ENCODE peak calls at places on chromosome 13, in four cellular contexts. O is SK-N-SH, C is K562, U is GM12878. B is an unnamed sample.

GRCh38 chr13:31522431-31522830 is 216.9 kb upstream of the RXFP2 start:
- DNase-seq in O (no peak), C (no peak), U (no peak), B (no peak)

GRCh38 chr13:30422056-30422914 is at the start of gene UBE2L5:
- DNase-seq in O (peak), C (peak), U (no peak), B (peak)

GRCh38 chr13:96946709-96947311 is 47.5 kb downstream of the OXGR1 start:
- DNase-seq in O (no peak), C (no peak), U (no peak), B (no peak)

GRCh38 chr13:80029170-80029569 is 311.8 kb downstream of the SPRY2 start:
- DNase-seq in O (no peak), C (no peak), U (no peak), B (no peak)

GRCh38 chr13:34369925-34370324 is 552.0 kb downstream of the RFC3 start:
- DNase-seq in O (no peak), C (no peak), U (no peak), B (no peak)

GRCh38 chr13:86877449-86877848 is 793.7 kb upstream of the SLITRK5 start:
- DNase-seq in O (no peak), C (no peak), U (no peak), B (no peak)

GRCh38 chr13:29513002-29513980 is 82.2 kb downstream of the SLC7A1 start:
- DNase-seq in O (no peak), C (no peak), U (no peak), B (no peak)

GRCh38 chr13:98476106-98476505 is 100.8 kb downstream of the STK24 start:
- DNase-seq in O (peak), C (no peak), U (no peak), B (no peak)

GRCh38 chr13:110388141-110388943 is 81.3 kb downstream of the COL4A2 start:
- DNase-seq in O (peak), C (no peak), U (no peak), B (no peak)

GRCh38 chr13:61246351-61246750 is 169.3 kb downstream of the PCDH20 start:
- DNase-seq in O (no peak), C (no peak), U (no peak), B (no peak)

GRCh38 chr13:96020155-96020575 is 33.0 kb downstream of the UGGT2 start:
- DNase-seq in O (peak), C (peak), U (peak), B (peak)

GRCh38 chr13:113423225-113424170 is 29.8 kb downstream of the ADPRHL1 start:
- DNase-seq in O (no peak), C (no peak), U (no peak), B (no peak)

GRCh38 chr13:60514891-60515290 is 117.9 kb downstream of the TDRD3 start:
- DNase-seq in O (no peak), C (no peak), U (no peak), B (no peak)

GRCh38 chr13:22198001-22198400 is 527.1 kb downstream of the FGF9 start:
- DNase-seq in O (no peak), C (no peak), U (no peak), B (no peak)

GRCh38 chr13:111627596-111627995 is 307.2 kb downstream of the TEX29 start:
- DNase-seq in O (no peak), C (no peak), U (no peak), B (no peak)

GRCh38 chr13:79128158-79128557 is 277.9 kb downstream of the RBM26 start:
- DNase-seq in O (no peak), C (no peak), U (peak), B (peak)

GRCh38 chr13:20497376-20497775 is 28.3 kb downstream of the CRYL1 start:
- DNase-seq in O (no peak), C (no peak), U (no peak), B (no peak)

GRCh38 chr13:54183166-54183565 is 1154.6 kb downstream of the OLFM4 start:
- DNase-seq in O (no peak), C (no peak), U (no peak), B (no peak)

GRCh38 chr13:113428469-113428865 is 24.8 kb downstream of the ADPRHL1 start:
- DNase-seq in O (no peak), C (no peak), U (no peak), B (no peak)

GRCh38 chr13:35731471-35731870 is 255.0 kb upstream of the MAB21L1 start:
- DNase-seq in O (no peak), C (no peak), U (no peak), B (no peak)

DNA sequence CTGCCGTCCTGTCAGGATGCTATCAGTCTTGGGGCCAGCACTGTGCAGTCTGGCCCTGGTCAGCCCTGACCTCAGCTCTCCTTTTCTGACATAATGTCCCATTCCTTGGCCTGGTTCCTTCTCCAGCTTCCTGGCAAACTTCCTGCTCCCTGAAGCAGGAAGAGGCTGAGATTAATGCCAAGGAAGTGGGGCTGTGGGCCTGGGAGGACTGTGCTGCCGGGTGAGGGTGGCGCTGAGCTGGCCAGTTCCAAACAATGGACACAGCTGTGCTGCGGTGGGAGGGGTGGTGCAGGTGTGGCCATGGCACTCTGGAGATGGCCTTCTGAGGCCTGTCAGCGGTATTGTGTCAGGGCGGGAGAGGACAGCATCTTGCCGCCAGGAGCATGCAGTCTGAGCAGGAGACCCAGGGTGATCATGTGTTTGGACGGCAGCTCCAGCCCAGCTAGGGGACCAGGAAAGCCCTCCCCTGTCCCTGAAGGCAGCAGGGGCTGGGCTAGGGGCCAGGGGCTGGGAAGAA is 30.9 kb downstream of the TUBA3C start:
- DNase-seq in O (no peak), C (no peak), U (no peak), B (no peak)
- H3K4me3 ChIP-seq in O (no peak), C (no peak), U (no peak), B (no peak)

GRCh38 chr13:51333826-51334225 is 5.7 kb upstream of the SERPINE3 start:
- DNase-seq in O (no peak), C (no peak), U (no peak), B (no peak)

GRCh38 chr13:51330741-51331140 is 8.8 kb upstream of the SERPINE3 start:
- DNase-seq in O (no peak), C (no peak), U (peak), B (peak)

GRCh38 chr13:51331354-51331861 is 8.1 kb upstream of the SERPINE3 start:
- DNase-seq in O (no peak), C (no peak), U (peak), B (no peak)

GRCh38 chr13:51333421-51333820 is 6.1 kb upstream of the SERPINE3 start:
- DNase-seq in O (no peak), C (no peak), U (no peak), B (no peak)

GRCh38 chr13:51332566-51333361 is 6.7 kb upstream of the SERPINE3 start:
- DNase-seq in O (no peak), C (no peak), U (no peak), B (no peak)
- TF ChIP-seq REST in O (no peak), C (no peak), U (no peak), B (no peak)

GRCh38 chr13:76398426-76398825 is 487.8 kb downstream of the KCTD12 start:
- DNase-seq in O (no peak), C (no peak), U (no peak), B (no peak)

DNA sequence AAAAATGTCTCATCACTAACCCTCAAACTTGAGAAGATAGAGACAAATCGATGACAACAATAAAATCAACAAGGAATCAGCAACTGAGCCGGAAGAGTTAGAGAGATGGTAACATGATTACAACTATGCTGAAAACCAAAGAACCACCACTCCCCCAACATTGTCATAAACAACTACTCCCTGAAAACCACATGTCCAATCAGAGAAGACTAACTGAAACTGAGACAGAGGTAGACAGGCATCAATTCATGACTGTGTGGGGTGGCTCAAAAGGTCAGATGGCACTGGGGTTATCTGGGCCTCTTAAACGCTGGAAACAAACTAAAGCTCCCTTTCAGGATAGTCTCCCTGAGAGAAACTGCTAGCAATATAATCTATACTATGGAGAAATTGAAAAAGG is 488.8 kb downstream of the KCTD12 start:
- DNase-seq in O (no peak), C (no peak), U (no peak), B (no peak)
- TF ChIP-seq GABPA in O (no peak), C (no peak), U (no peak), B (no peak)

GRCh38 chr13:44293908-44294735 is 79.5 kb upstream of the SERP2 start:
- DNase-seq in O (no peak), C (no peak), U (no peak), B (no peak)

GRCh38 chr13:44294868-44295267 is 78.8 kb upstream of the SERP2 start:
- DNase-seq in O (no peak), C (no peak), U (no peak), B (peak)

GRCh38 chr13:44296856-44297255 is 76.8 kb upstream of the SERP2 start:
- DNase-seq in O (no peak), C (no peak), U (no peak), B (no peak)

GRCh38 chr13:44293354-44293753 is 80.3 kb upstream of the SERP2 start:
- DNase-seq in O (no peak), C (no peak), U (no peak), B (no peak)

DNA sequence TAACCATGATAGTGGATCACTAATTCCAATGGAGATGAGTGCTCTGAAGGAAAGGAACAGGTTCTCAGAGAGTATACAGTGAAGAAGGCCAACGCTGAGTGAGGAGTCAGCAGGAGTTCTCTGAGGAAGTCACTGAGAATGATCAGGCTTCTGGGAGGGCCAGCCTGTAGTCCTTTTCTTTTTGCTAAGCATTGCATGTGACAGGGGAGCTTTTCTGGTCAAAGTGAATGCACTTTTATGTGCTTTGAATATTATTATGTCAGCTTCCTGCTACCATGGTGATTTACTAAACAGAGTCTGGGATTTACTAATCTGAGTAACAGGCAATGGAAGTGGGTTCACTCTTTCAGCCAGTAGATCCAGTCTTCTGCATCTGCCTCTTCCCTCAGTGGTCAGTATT is 81.1 kb upstream of the SERP2 start:
- DNase-seq in O (no peak), C (no peak), U (no peak), B (no peak)
- H3K4me3 ChIP-seq in O (no peak), C (no peak), U (no peak), B (no peak)

DNA sequence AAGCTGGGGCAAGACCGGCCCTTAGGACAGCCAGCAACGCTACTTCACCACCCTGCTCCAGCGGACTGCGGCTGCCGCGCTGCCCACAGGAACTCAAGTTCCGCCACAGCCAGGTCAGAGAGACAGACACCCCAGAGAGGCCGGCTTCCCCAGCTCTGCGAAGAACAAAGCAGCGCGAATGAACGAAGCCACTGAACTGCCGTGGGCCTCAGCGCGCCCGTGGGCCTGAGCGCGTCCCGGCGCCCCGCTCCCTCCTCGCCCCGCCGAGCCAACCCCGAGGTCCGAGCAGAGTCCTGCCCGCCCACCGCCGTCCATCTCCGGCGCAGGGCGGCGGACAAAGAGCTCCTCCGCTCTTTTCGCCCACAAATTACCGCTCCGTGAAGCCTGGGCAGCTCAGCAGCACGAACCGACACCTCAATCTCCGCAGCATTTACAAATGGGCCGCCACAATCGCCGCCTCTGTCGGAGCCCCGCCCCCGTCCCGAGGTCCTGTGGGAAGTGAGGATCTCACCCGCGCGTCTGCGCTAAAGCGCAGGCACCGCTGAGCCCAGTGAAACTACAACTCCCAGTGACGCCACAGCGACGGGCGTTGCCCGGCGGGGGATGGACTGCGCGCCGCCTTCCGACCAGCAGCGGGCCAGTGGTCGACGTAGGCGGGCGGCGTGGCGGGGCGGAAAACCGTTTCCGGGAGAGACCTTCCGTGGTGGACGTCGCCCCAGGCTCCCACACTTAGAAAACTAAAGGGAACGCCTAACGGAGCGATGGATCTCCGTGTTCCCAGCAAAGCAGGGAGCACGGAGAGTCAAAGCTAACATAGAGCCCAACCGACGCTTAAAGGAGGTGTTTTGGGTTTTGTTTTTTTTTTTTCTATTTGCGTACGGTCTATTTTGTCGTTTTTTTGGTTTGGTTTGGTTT is 158.7 kb downstream of the RNF17 start:
- DNase-seq in O (peak), C (peak), U (peak), B (peak)
- TF ChIP-seq REST in O (no peak), C (no peak), U (no peak), B (peak)